ENCODE peak calls at places on chromosomes 4 and X, in five cellular contexts. One of them, this sample, is unnamed.

GRCh38 chr4:56976878-56977320 is 507 bp downstream of the NOA1 start:
- DNase-seq in kidney tubule cell: peak
- DNase-seq in aorta: peak
- DNase-seq in activated T-cell treated with anti-CD3 and anti-CD28 coated beads for 24 hours: no peak
- DNase-seq in EL: no peak
- DNase-seq in this sample: peak

GRCh38 chrX:42886519-42886918 is 108.6 kb upstream of the PPP1R2C start:
- DNase-seq in aorta: no peak
- DNase-seq in EL: no peak
- DNase-seq in activated T-cell treated with anti-CD3 and anti-CD28 coated beads for 24 hours: no peak
- DNase-seq in kidney tubule cell: no peak
- DNase-seq in this sample: no peak

GRCh38 chr4:94534401-94535312 is 82.9 kb downstream of the PDLIM5 start:
- DNase-seq in EL: no peak
- DNase-seq in activated T-cell treated with anti-CD3 and anti-CD28 coated beads for 24 hours: no peak
- DNase-seq in kidney tubule cell: peak
- DNase-seq in aorta: no peak
- DNase-seq in this sample: no peak

GRCh38 chr4:76457885-76458284 is 22.9 kb downstream of the SHROOM3 start:
- DNase-seq in kidney tubule cell: peak
- DNase-seq in aorta: no peak
- DNase-seq in activated T-cell treated with anti-CD3 and anti-CD28 coated beads for 24 hours: no peak
- DNase-seq in EL: no peak
- DNase-seq in this sample: no peak

GRCh38 chr4:44725861-44726820 is at the start of gene GNPDA2:
- DNase-seq in kidney tubule cell: peak
- DNase-seq in activated T-cell treated with anti-CD3 and anti-CD28 coated beads for 24 hours: peak
- DNase-seq in aorta: peak
- DNase-seq in EL: peak
- DNase-seq in this sample: peak

GRCh38 chrX:42119076-42119475 is 195.7 kb upstream of the CASK start:
- DNase-seq in kidney tubule cell: peak
- DNase-seq in aorta: no peak
- DNase-seq in EL: peak
- DNase-seq in activated T-cell treated with anti-CD3 and anti-CD28 coated beads for 24 hours: no peak
- DNase-seq in this sample: peak

GRCh38 chrX:38214551-38214950 is 6.1 kb downstream of the SRPX start:
- DNase-seq in activated T-cell treated with anti-CD3 and anti-CD28 coated beads for 24 hours: no peak
- DNase-seq in kidney tubule cell: peak
- DNase-seq in EL: no peak
- DNase-seq in aorta: no peak
- DNase-seq in this sample: no peak

GRCh38 chrX:45505214-45505613 is 304.5 kb upstream of the DIPK2B start:
- DNase-seq in aorta: no peak
- DNase-seq in activated T-cell treated with anti-CD3 and anti-CD28 coated beads for 24 hours: no peak
- DNase-seq in EL: peak
- DNase-seq in kidney tubule cell: peak
- DNase-seq in this sample: peak

GRCh38 chr4:158817562-158818370 is 48.9 kb downstream of the FNIP2 start:
- DNase-seq in activated T-cell treated with anti-CD3 and anti-CD28 coated beads for 24 hours: no peak
- DNase-seq in aorta: no peak
- DNase-seq in EL: no peak
- DNase-seq in kidney tubule cell: peak
- DNase-seq in this sample: peak

GRCh38 chrX:63511361-63511760 is 160.2 kb upstream of the SPIN4 start:
- DNase-seq in aorta: no peak
- DNase-seq in activated T-cell treated with anti-CD3 and anti-CD28 coated beads for 24 hours: no peak
- DNase-seq in EL: no peak
- DNase-seq in kidney tubule cell: no peak
- DNase-seq in this sample: no peak

GRCh38 chrX:9339603-9340569 is 125.0 kb upstream of the TBL1X start:
- DNase-seq in aorta: no peak
- DNase-seq in activated T-cell treated with anti-CD3 and anti-CD28 coated beads for 24 hours: no peak
- DNase-seq in kidney tubule cell: no peak
- DNase-seq in EL: no peak
- DNase-seq in this sample: no peak

GRCh38 chr4:61239250-61239649 is 39.1 kb downstream of the ADGRL3 start:
- DNase-seq in activated T-cell treated with anti-CD3 and anti-CD28 coated beads for 24 hours: no peak
- DNase-seq in EL: no peak
- DNase-seq in kidney tubule cell: no peak
- DNase-seq in aorta: no peak
- DNase-seq in this sample: no peak

GRCh38 chr4:7412586-7412975 is 22.1 kb downstream of the PSAPL1 start:
- DNase-seq in EL: no peak
- DNase-seq in kidney tubule cell: no peak
- DNase-seq in activated T-cell treated with anti-CD3 and anti-CD28 coated beads for 24 hours: no peak
- DNase-seq in aorta: peak
- DNase-seq in this sample: no peak

GRCh38 chrX:10070714-10071436 is 85.9 kb upstream of the CLCN4 start:
- DNase-seq in activated T-cell treated with anti-CD3 and anti-CD28 coated beads for 24 hours: no peak
- DNase-seq in EL: no peak
- DNase-seq in kidney tubule cell: no peak
- DNase-seq in aorta: no peak
- DNase-seq in this sample: no peak

GRCh38 chr4:85051526-85051925 is 85.0 kb upstream of the WDFY3 start:
- DNase-seq in activated T-cell treated with anti-CD3 and anti-CD28 coated beads for 24 hours: no peak
- DNase-seq in aorta: no peak
- DNase-seq in kidney tubule cell: no peak
- DNase-seq in EL: no peak
- DNase-seq in this sample: no peak

GRCh38 chr4:8939160-8939855 is 67.7 kb upstream of the HMX1 start:
- DNase-seq in EL: no peak
- DNase-seq in activated T-cell treated with anti-CD3 and anti-CD28 coated beads for 24 hours: no peak
- DNase-seq in aorta: no peak
- DNase-seq in kidney tubule cell: no peak
- DNase-seq in this sample: no peak

GRCh38 chr4:66927937-66928336 is 617.4 kb downstream of the CENPC start:
- DNase-seq in kidney tubule cell: no peak
- DNase-seq in EL: no peak
- DNase-seq in activated T-cell treated with anti-CD3 and anti-CD28 coated beads for 24 hours: no peak
- DNase-seq in aorta: no peak
- DNase-seq in this sample: no peak

GRCh38 chr4:153763404-153763803 is 3.6 kb upstream of the RNF175 start:
- DNase-seq in EL: peak
- DNase-seq in activated T-cell treated with anti-CD3 and anti-CD28 coated beads for 24 hours: no peak
- DNase-seq in aorta: no peak
- DNase-seq in kidney tubule cell: no peak
- DNase-seq in this sample: no peak

GRCh38 chr4:169179609-169180526 is 90.9 kb downstream of the SH3RF1 start:
- DNase-seq in activated T-cell treated with anti-CD3 and anti-CD28 coated beads for 24 hours: no peak
- DNase-seq in EL: no peak
- DNase-seq in aorta: no peak
- DNase-seq in kidney tubule cell: no peak
- DNase-seq in this sample: no peak

GRCh38 chrX:100895365-100896075 is 21.4 kb upstream of the NOX1 start:
- DNase-seq in EL: peak
- DNase-seq in activated T-cell treated with anti-CD3 and anti-CD28 coated beads for 24 hours: no peak
- DNase-seq in aorta: no peak
- DNase-seq in kidney tubule cell: peak
- DNase-seq in this sample: peak

GRCh38 chr4:13984996-13985780 is 357.7 kb upstream of the BOD1L1 start:
- DNase-seq in aorta: no peak
- DNase-seq in kidney tubule cell: peak
- DNase-seq in activated T-cell treated with anti-CD3 and anti-CD28 coated beads for 24 hours: no peak
- DNase-seq in EL: peak
- DNase-seq in this sample: no peak

GRCh38 chrX:152908486-152908885 is 10.6 kb downstream of the ZNF185 start:
- DNase-seq in kidney tubule cell: no peak
- DNase-seq in activated T-cell treated with anti-CD3 and anti-CD28 coated beads for 24 hours: no peak
- DNase-seq in aorta: no peak
- DNase-seq in EL: no peak
- DNase-seq in this sample: no peak

GRCh38 chrX:10474510-10474909 is 145.9 kb downstream of the MID1 start:
- DNase-seq in EL: no peak
- DNase-seq in activated T-cell treated with anti-CD3 and anti-CD28 coated beads for 24 hours: no peak
- DNase-seq in kidney tubule cell: no peak
- DNase-seq in aorta: no peak
- DNase-seq in this sample: no peak